ENCODE peak calls at places on chromosomes 11 and 22, in ten cellular contexts. O is nephron progenitor cell, B is astrocyte, S is MCF 10A, F is NB4, L is glutamatergic neuron, R is cardiac muscle cell, I is B cell, G is suprapubic skin, E is chondrocyte. K is an unnamed sample.

GRCh38 chr11:57343825-57344224 is 5.7 kb downstream of the P2RX3 start:
- DNase-seq in R (no peak), L (no peak), S (no peak), I (no peak), G (no peak), E (no peak), O (no peak), F (no peak), B (no peak), K (no peak)

GRCh38 chr11:127106142-127106541 is 105.6 kb upstream of the KIRREL3 start:
- DNase-seq in O (peak; percentile 55), B (no peak), I (no peak), F (no peak), E (no peak), S (peak; percentile 45), G (no peak), L (peak; percentile 57), R (no peak), K (no peak)

GRCh38 chr22:36246718-36247117 is 6.2 kb upstream of the APOL1 start:
- DNase-seq in E (no peak), S (no peak), B (no peak), O (no peak), I (no peak), F (no peak), L (no peak), G (no peak), R (no peak), K (no peak)

GRCh38 chr22:49773531-49773930 is 54.1 kb downstream of the BRD1 start:
- DNase-seq in G (no peak), L (no peak), R (no peak), E (no peak), O (no peak), F (no peak), B (no peak), I (no peak), S (no peak), K (no peak)

GRCh38 chr22:24741769-24742168 is 32.8 kb downstream of the PIWIL3 start:
- DNase-seq in S (no peak), G (no peak), R (no peak), E (no peak), B (no peak), O (no peak), L (no peak), I (no peak), F (no peak), K (no peak)

GRCh38 chr22:50630376-50630775 is 2.4 kb upstream of the ARSA start:
- DNase-seq in R (no peak), E (no peak), F (no peak), L (no peak), S (peak; percentile 32), I (no peak), B (no peak), O (no peak), G (peak; percentile 45), K (no peak)

GRCh38 chr11:122741613-122742012 is 86.1 kb downstream of the UBASH3B start:
- DNase-seq in B (no peak), O (no peak), R (peak; percentile 82), S (no peak), G (no peak), L (no peak), I (no peak), E (no peak), F (peak; percentile 84), K (no peak)

GRCh38 chr11:89660234-89660633 is 49.9 kb upstream of the TRIM77 start:
- DNase-seq in S (no peak), L (no peak), I (no peak), G (no peak), R (no peak), E (no peak), B (no peak), F (peak; percentile 2), O (no peak), K (no peak)

GRCh38 chr11:44174846-44175245 is 79.4 kb downstream of the EXT2 start:
- DNase-seq in G (no peak), I (no peak), F (no peak), E (no peak), O (no peak), B (no peak), R (no peak), S (no peak), L (no peak), K (no peak)

DNA sequence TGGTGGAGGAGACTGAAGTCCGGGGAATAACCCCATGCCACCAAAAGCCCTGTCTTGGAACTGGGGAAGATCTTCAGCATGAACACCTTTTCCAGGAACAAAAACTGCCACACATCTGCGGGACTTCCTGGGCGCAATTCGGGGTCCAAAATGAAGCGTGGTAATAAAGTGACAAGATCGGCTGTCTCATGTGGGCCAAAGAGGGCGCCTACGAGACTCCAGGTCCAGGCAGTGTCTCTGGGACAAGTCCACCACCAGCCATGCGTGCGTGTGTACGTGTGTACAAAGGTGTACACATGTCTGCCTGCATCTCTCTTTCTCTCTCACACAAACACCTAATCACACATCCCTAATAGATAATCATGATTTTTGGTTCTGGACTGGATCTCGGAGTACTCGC is 8.9 kb upstream of the MYBPC3 start:
- DNase-seq in G (no peak), E (no peak), S (no peak), R (no peak), I (no peak), O (no peak), L (no peak), F (no peak), B (no peak), K (no peak)
- TF ChIP-seq CTCF in G (no peak), E (no peak), S (no peak), R (no peak), I (no peak), O (no peak), L (no peak), F (no peak), B (no peak), K (no peak)

GRCh38 chr11:65058419-65059054 is at the start of gene NAALADL1:
- DNase-seq in B (no peak), F (no peak), G (no peak), E (no peak), S (no peak), L (no peak), I (no peak), R (no peak), O (no peak), K (no peak)

GRCh38 chr11:65059959-65060824 is 1.8 kb upstream of the NAALADL1 start:
- DNase-seq in B (peak; percentile 10), R (peak; percentile 9), F (no peak), L (no peak), I (no peak), G (no peak), O (no peak), S (no peak), E (no peak), K (no peak)

GRCh38 chr11:65059523-65059922 is 1.2 kb upstream of the NAALADL1 start:
- DNase-seq in L (no peak), F (no peak), B (no peak), S (no peak), I (no peak), R (no peak), G (no peak), E (no peak), O (no peak), K (no peak)

GRCh38 chr11:65063532-65063931 is 5.2 kb upstream of the NAALADL1 start:
- DNase-seq in L (no peak), E (no peak), B (no peak), I (no peak), S (no peak), O (no peak), G (no peak), R (no peak), F (no peak), K (no peak)

DNA sequence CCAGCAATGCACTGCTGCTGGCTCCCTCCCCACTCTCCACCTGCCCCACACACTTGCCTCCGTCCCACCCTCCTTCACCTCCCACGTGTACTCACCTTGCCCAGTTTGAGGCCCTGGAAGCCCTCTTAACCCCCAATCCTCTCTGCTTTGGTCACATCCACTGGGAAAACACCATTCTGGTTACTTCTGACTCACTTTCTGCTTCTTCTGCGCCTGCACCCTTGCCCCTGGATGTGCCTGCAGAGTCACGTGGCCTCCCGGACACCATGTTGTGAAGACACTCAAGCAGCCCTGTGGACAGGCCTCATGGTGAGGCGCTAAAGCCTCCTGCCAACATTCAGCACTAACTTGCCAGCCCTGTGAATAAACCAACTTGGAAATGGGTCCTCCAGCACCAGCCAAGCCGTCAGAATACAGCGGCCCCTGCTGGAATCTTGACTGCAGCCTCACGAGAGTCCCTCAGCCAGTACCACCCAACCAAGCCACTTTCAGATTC is 2.6 kb upstream of the NAALADL1 start:
- DNase-seq in L (no peak), S (peak; percentile 34), I (no peak), G (no peak), E (no peak), R (peak; percentile 51), B (no peak), F (peak; percentile 46), O (no peak), K (no peak)
- TF ChIP-seq CTCF in L (no peak), S (no peak), I (no peak), G (no peak), E (peak; percentile 43), R (peak; percentile 46), B (no peak), F (no peak), O (peak; percentile 9), K (no peak)

DNA sequence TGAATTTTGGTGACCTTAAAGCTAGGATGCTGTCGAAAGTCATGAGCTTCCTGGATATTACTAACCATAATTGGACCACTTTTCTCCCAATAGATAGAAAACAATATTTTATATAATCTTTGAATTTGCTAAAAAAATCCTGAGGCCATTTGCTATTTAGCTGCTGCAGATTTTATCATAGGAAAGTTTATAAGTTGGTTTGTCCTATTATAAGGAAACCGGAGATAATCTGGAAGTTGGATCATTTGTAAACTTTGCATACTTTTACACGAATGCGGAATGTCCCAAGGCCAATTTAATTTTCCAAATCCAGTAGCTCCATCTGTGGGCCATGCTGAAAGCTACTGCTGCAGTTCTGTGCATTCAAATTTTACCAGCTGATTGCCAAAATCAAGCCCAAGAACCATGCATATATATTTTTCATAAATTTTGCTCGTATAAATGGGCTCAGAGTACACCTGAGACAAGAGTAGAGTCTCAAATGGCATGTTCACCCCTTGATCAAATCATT is 378.3 kb downstream of the FAM181B start:
- DNase-seq in O (no peak), S (no peak), G (no peak), E (no peak), L (no peak), I (no peak), B (no peak), F (no peak), R (no peak), K (no peak)
- TF ChIP-seq CTCF in O (no peak), S (no peak), G (no peak), E (no peak), L (no peak), I (no peak), B (no peak), F (no peak), R (no peak), K (no peak)

DNA sequence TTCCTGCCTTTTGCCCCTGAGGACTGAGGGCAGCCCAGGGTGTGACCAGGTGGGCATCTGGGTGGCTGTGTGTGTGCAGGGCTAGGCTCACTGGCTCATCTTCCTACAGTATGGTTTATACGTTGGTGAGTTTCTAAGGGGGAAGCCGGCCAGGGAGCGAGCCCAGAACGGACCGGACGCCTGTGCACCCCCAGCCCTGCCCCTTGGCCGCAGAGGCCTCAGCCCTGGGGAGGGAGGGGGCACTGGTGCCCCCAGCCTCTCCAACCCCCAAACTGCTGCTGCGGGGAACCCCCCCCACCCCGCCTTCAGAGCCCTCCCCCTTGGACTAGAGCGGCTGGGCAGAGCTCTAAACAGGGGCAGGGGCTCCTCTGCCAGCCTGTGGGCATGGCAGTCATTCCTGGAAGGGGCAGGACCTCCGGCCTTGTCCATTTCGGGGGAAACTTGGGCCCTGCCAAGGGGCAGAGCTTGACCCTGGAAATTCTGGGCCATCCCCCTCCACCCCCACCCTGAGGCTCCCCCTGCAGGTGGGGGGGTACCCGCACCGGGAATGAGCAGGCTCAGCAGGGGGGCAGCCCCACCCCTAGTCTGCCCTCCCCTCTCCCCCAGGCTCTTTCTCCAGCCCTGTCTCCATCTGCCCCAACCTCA is 5.4 kb downstream of the YIF1A start:
- DNase-seq in O (no peak), R (no peak), E (no peak), I (no peak), B (no peak), F (no peak), L (no peak), S (no peak), G (no peak), K (no peak)
- TF ChIP-seq CTCF in O (no peak), R (no peak), E (peak; percentile 21), I (no peak), B (no peak), F (peak; percentile 1), L (peak; percentile 12), S (no peak), G (no peak), K (no peak)